ENCODE peak calls at places on chromosomes 2 and 18, in five cellular contexts. B is fibroblast of lung, R is IMR-90, A is brain microvascular endothelial cell, I is iPS DF 6.9. V is an unnamed sample. For H3K36me3, the result is how much of the 10 kb centered on the place peaks cover.

GRCh38 chr18:51614033-51614432 is 416.6 kb upstream of the MEX3C start:
- DNase-seq in B (peak), R (no peak), A (peak), I (no peak), V (no peak)

GRCh38 chr2:150610670-150611279 is 123.3 kb upstream of the RND3 start:
- DNase-seq in B (no peak), R (peak), A (peak), I (peak), V (no peak)

GRCh38 chr18:13320133-13320532 is 101.6 kb downstream of the LDLRAD4 start:
- DNase-seq in B (no peak), R (no peak), A (no peak), I (no peak), V (no peak)

GRCh38 chr18:24063121-24063731 is 48.7 kb downstream of the TTC39C start:
- DNase-seq in B (peak), R (peak), A (peak), I (no peak), V (no peak)

GRCh38 chr18:76486029-76486428 is 9.0 kb downstream of the ZNF516 start:
- DNase-seq in B (no peak), R (no peak), A (no peak), I (no peak), V (no peak)

GRCh38 chr2:42881732-42882131 is 89.3 kb upstream of the HAAO start:
- DNase-seq in B (peak), R (peak), A (no peak), I (no peak), V (no peak)

GRCh38 chr18:10563886-10564285 is 38.1 kb downstream of the NAPG start:
- DNase-seq in B (peak), R (no peak), A (no peak), I (no peak), V (no peak)

GRCh38 chr2:7060156-7060555 is 142.9 kb downstream of the RNF144A start:
- DNase-seq in B (no peak), R (no peak), A (no peak), I (no peak), V (no peak)

GRCh38 chr2:102245266-102246151 is 58.7 kb downstream of the IL1RL2 start:
- DNase-seq in B (no peak), R (peak), A (no peak), I (no peak), V (no peak)

GRCh38 chr2:120989911-120990441 is 254.3 kb downstream of the GLI2 start:
- DNase-seq in B (no peak), R (no peak), A (no peak), I (no peak), V (no peak)

GRCh38 chr2:120423167-120423943 is 77.4 kb downstream of the INHBB start:
- DNase-seq in B (no peak), R (no peak), A (no peak), I (no peak), V (peak)

GRCh38 chr2:127101756-127102463 is 5.0 kb downstream of the BIN1 start:
- DNase-seq in B (no peak), R (no peak), A (no peak), I (no peak), V (no peak)

GRCh38 chr18:57131782-57132181 is 15.1 kb upstream of the BOD1L2 start:
- DNase-seq in B (no peak), R (no peak), A (no peak), I (no peak), V (no peak)

GRCh38 chr2:215431778-215432758 is 3.8 kb downstream of the FN1 start:
- DNase-seq in B (no peak), R (no peak), A (peak), I (no peak), V (no peak)

GRCh38 chr2:215432759-215433594 is 2.9 kb downstream of the FN1 start:
- DNase-seq in B (no peak), R (no peak), A (peak), I (no peak), V (no peak)

GRCh38 chr2:215430528-215431187 is 5.2 kb downstream of the FN1 start:
- DNase-seq in B (peak), R (peak), A (peak), I (no peak), V (no peak)

GRCh38 chr2:215429424-215429823 is 6.4 kb downstream of the FN1 start:
- DNase-seq in B (peak), R (peak), A (no peak), I (no peak), V (no peak)

DNA sequence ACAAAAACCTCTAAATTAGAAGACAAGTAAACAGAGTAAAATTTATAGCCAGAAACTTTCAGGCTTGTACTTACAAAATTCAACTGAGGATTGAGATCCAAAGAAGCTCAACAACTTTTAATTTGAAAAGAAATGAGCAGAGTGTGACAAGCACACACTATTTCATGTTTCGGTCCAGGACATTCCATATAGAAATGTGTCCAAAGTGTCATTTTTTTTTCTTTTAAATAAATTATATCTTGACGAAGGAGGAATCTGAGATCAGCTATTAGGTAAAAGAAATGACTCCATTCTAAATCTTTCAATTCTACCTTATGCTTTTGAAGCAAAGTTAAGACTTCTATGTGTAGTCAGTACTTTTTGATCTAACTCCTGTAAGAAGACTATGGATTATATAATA is 4.6 kb downstream of the FN1 start:
- DNase-seq in B (no peak), R (no peak), A (no peak), I (no peak), V (no peak)
- H3K4me3 ChIP-seq in B (peak), R (no peak), A (peak), I (no peak), V (no peak)

DNA sequence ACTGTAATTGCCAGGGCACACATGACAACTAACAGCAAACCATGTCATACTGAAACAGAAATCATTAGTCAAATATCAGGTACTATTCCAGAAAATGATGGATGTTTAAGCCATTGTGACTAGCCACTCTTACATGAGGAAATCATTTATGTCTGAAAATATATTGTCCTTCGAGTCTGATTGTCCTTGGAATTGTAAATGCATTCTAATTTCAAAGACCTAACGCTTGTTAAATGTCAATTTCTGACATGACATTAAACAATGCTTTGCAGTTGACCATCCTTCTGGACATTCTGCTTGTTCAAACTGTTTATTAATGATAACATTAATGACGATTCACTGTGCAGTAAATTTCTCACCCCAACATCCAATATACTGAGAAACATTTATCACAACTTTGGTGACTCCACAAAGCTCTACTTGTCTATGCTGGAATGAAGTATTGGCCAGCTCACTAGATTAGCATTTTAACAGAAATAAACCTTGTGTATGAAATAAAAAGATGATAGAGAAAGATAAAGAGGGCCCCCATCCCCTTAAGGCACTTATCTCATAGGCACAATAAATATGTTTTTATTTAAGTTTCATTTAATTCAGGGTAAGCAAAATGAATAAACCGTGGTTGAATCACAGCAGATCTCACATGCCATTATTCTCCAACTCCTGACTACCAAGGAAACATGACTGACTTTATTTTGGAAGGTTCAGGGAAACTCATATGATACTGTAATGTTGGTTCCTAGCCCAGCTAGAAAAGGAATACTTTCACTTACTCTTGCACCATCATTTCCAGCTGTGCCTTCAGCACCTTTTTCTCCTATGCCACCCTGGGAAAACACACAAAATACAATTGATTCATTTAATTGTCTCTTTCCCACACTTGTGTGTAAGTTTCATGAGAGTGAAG is 82.3 kb downstream of the COL3A1 start:
- DNase-seq in B (peak), R (peak), A (no peak), I (no peak), V (no peak)
- H3K36me3 ChIP-seq in B (under half), R (under half), A (half or more), I (under half), V (under half)

DNA sequence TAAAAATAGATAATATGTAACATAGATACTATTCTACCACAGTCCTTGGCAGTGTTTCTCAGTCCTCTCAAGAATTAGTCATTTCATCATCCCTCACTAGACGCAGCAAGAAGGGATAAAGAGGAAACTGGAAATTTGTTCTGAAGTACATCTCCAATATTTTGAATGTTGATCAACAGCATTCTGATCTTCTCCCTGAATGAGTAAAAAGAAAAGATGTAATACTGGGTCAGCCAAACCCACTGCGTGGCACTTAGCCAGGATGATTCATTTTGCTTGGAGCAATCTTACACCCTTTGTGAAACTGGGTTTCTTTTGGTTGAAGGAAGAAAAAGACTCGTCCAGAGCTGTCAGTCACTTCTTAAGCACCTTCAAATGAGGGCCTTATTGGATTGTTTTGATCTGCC is 54.1 kb downstream of the TAF1B start:
- DNase-seq in B (peak), R (peak), A (peak), I (no peak), V (peak)
- H3K4me3 ChIP-seq in B (no peak), R (no peak), A (no peak), I (no peak), V (no peak)

GRCh38 chr2:168641636-168642035 is 160.8 kb upstream of the NOSTRIN start:
- DNase-seq in B (no peak), R (peak), A (no peak), I (no peak), V (no peak)
- H3K36me3 ChIP-seq in B (under half), R (under half), A (under half), I (under half), V (under half)

GRCh38 chr2:235271936-235272335 is 221.9 kb upstream of the AGAP1 start:
- DNase-seq in B (no peak), R (no peak), A (no peak), I (no peak), V (no peak)
- H3K4me3 ChIP-seq in B (no peak), R (no peak), A (no peak), I (no peak), V (no peak)

DNA sequence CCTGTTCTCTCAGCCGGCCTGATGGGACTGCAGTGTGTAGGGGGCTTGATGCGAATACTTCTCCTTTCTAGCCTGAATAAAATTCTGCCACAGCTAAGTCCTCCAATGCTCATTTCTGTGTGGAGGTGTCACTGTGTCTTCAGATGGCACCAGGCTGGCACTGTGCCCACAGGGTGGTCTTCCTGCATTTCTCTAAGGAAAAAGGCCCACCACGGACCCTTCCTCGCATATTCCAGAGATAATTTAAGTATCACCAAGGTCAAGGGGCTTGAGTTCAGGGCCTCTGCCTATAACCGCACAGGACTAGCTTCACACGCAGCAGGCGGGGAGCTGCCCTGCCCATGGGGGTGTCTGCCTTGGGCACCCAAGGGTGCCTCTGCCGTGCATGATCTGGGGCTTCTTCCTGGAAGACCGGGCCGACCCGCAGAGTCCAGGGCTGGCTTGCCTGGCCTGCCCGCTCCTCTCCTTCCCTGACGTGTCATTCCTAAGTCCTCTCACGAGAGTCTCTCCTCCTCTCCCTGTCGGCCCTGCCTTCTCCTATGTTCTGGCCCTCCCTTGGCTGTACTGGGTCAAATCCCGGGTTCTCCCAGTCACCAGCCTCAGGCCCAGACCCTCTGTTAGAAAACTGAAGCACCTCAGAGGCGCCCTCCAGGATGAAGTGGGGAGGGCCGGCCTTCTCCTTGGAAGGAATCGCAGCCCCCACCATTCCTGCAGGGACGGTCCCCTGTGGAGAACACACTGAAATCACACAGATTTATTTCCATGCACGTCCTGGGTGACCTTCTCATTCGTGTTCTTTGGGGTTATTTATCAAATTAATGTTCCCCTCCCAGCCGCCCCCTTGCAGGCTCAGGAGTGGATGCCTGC is 48.9 kb upstream of the PXDN start:
- DNase-seq in B (no peak), R (no peak), A (no peak), I (no peak), V (no peak)
- H3K36me3 ChIP-seq in B (under half), R (under half), A (under half), I (under half), V (under half)

GRCh38 chr2:26724784-26725515 is 32.4 kb downstream of the KCNK3 start:
- DNase-seq in B (no peak), R (no peak), A (no peak), I (no peak), V (no peak)

GRCh38 chr2:26723475-26723874 is 31.0 kb downstream of the KCNK3 start:
- DNase-seq in B (no peak), R (no peak), A (no peak), I (no peak), V (no peak)

GRCh38 chr2:26722911-26723310 is 30.4 kb downstream of the KCNK3 start:
- DNase-seq in B (no peak), R (no peak), A (no peak), I (no peak), V (no peak)

GRCh38 chr2:26725516-26725810 is 32.9 kb downstream of the KCNK3 start:
- DNase-seq in B (no peak), R (no peak), A (no peak), I (no peak), V (no peak)

GRCh38 chr2:26724004-26724750 is 31.7 kb downstream of the KCNK3 start:
- DNase-seq in B (peak), R (peak), A (peak), I (no peak), V (peak)
- H3K4me3 ChIP-seq in B (no peak), R (no peak), A (no peak), I (no peak), V (no peak)

GRCh38 chr2:112754562-112754961 is 9.8 kb downstream of the CKAP2L start:
- DNase-seq in B (no peak), R (no peak), A (no peak), I (no peak), V (no peak)
- H3K36me3 ChIP-seq in B (under half), R (under half), A (under half), I (under half), V (under half)

DNA sequence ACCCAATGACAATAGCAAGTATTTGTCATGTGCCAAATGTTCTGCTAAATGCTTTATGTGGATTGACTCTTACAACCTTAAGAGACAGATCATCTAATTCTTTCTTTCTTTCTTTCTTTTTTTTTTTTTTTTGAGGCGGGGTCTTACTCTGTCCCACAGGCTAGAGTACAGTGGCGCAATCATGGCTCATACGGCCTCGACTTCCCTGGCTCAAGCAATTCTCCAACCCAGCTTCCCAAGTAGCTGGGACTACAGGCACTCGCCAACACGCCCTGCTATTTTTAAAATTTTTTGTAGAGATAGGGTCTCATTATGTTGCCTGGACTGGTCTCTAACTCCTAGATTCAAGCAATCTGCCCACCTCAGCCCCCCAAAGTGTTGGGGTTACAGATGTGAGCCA is 21.4 kb downstream of the TMEM247 start:
- DNase-seq in B (no peak), R (no peak), A (no peak), I (no peak), V (no peak)
- H3K4me3 ChIP-seq in B (no peak), R (no peak), A (no peak), I (no peak), V (no peak)